ENCODE peak calls at places on chromosomes 2 and 18, in nine cellular contexts. One of them, this sample, is unnamed.

GRCh38 chr2:217398860-217399259 is 539.0 kb upstream of the TNP1 start:
- DNase-seq in non-pigmented ciliary epithelial cell: no peak
- DNase-seq in AG20443: no peak
- DNase-seq in GM03348: no peak
- DNase-seq in T-helper 1 cell: no peak
- DNase-seq in HTR-8/SVneo: no peak
- DNase-seq in GDM1: peak
- DNase-seq in breast epithelium: no peak
- DNase-seq in NCI-H146: no peak
- DNase-seq in this sample: no peak

GRCh38 chr2:11022064-11022463 is 110.3 kb downstream of the KCNF1 start:
- DNase-seq in GM03348: no peak
- DNase-seq in NCI-H146: peak
- DNase-seq in non-pigmented ciliary epithelial cell: no peak
- DNase-seq in GDM1: no peak
- DNase-seq in HTR-8/SVneo: no peak
- DNase-seq in breast epithelium: no peak
- DNase-seq in AG20443: no peak
- DNase-seq in T-helper 1 cell: no peak
- DNase-seq in this sample: no peak

GRCh38 chr18:21897811-21898210 is 157.2 kb downstream of the MIB1 start:
- DNase-seq in breast epithelium: no peak
- DNase-seq in non-pigmented ciliary epithelial cell: peak
- DNase-seq in NCI-H146: peak
- DNase-seq in GM03348: peak
- DNase-seq in HTR-8/SVneo: peak
- DNase-seq in GDM1: peak
- DNase-seq in AG20443: peak
- DNase-seq in T-helper 1 cell: no peak
- DNase-seq in this sample: no peak

GRCh38 chr2:31413876-31414550 is 529 bp downstream of the XDH start:
- DNase-seq in non-pigmented ciliary epithelial cell: no peak
- DNase-seq in GM03348: no peak
- DNase-seq in breast epithelium: no peak
- DNase-seq in HTR-8/SVneo: no peak
- DNase-seq in AG20443: no peak
- DNase-seq in T-helper 1 cell: no peak
- DNase-seq in NCI-H146: no peak
- DNase-seq in GDM1: no peak
- DNase-seq in this sample: no peak

GRCh38 chr18:58102875-58103274 is 58.8 kb downstream of the NEDD4L start:
- DNase-seq in GDM1: no peak
- DNase-seq in HTR-8/SVneo: no peak
- DNase-seq in AG20443: no peak
- DNase-seq in GM03348: no peak
- DNase-seq in breast epithelium: no peak
- DNase-seq in T-helper 1 cell: no peak
- DNase-seq in non-pigmented ciliary epithelial cell: no peak
- DNase-seq in NCI-H146: no peak
- DNase-seq in this sample: no peak

GRCh38 chr2:157032019-157032418 is 225.5 kb upstream of the GALNT5 start:
- DNase-seq in HTR-8/SVneo: peak
- DNase-seq in AG20443: peak
- DNase-seq in non-pigmented ciliary epithelial cell: peak
- DNase-seq in GM03348: peak
- DNase-seq in breast epithelium: no peak
- DNase-seq in GDM1: no peak
- DNase-seq in T-helper 1 cell: no peak
- DNase-seq in NCI-H146: no peak
- DNase-seq in this sample: no peak

GRCh38 chr2:62713837-62714236 is 8.3 kb downstream of the EHBP1 start:
- DNase-seq in AG20443: no peak
- DNase-seq in NCI-H146: no peak
- DNase-seq in non-pigmented ciliary epithelial cell: no peak
- DNase-seq in HTR-8/SVneo: no peak
- DNase-seq in GM03348: no peak
- DNase-seq in breast epithelium: no peak
- DNase-seq in T-helper 1 cell: no peak
- DNase-seq in GDM1: no peak
- DNase-seq in this sample: no peak

GRCh38 chr18:68397241-68398035 is 317.5 kb downstream of the TMX3 start:
- DNase-seq in HTR-8/SVneo: no peak
- DNase-seq in GDM1: no peak
- DNase-seq in NCI-H146: no peak
- DNase-seq in GM03348: no peak
- DNase-seq in AG20443: no peak
- DNase-seq in non-pigmented ciliary epithelial cell: no peak
- DNase-seq in T-helper 1 cell: no peak
- DNase-seq in breast epithelium: no peak
- DNase-seq in this sample: no peak

GRCh38 chr18:23824704-23825103 is 135.5 kb downstream of the LAMA3 start:
- DNase-seq in NCI-H146: no peak
- DNase-seq in GDM1: no peak
- DNase-seq in breast epithelium: no peak
- DNase-seq in T-helper 1 cell: no peak
- DNase-seq in non-pigmented ciliary epithelial cell: no peak
- DNase-seq in HTR-8/SVneo: no peak
- DNase-seq in AG20443: no peak
- DNase-seq in GM03348: no peak
- DNase-seq in this sample: no peak

GRCh38 chr2:222733846-222734689 is 62.6 kb downstream of the MOGAT1 start:
- DNase-seq in GDM1: no peak
- DNase-seq in breast epithelium: peak
- DNase-seq in HTR-8/SVneo: no peak
- DNase-seq in non-pigmented ciliary epithelial cell: no peak
- DNase-seq in GM03348: peak
- DNase-seq in NCI-H146: no peak
- DNase-seq in AG20443: peak
- DNase-seq in T-helper 1 cell: no peak
- DNase-seq in this sample: no peak

GRCh38 chr2:117832905-117833613 is 18.6 kb downstream of the DDX18 start:
- DNase-seq in GM03348: peak
- DNase-seq in GDM1: no peak
- DNase-seq in HTR-8/SVneo: peak
- DNase-seq in non-pigmented ciliary epithelial cell: no peak
- DNase-seq in AG20443: peak
- DNase-seq in breast epithelium: no peak
- DNase-seq in NCI-H146: no peak
- DNase-seq in T-helper 1 cell: no peak
- DNase-seq in this sample: peak

GRCh38 chr18:45164551-45164950 is 450.7 kb upstream of the SLC14A2 start:
- DNase-seq in NCI-H146: no peak
- DNase-seq in HTR-8/SVneo: no peak
- DNase-seq in breast epithelium: no peak
- DNase-seq in GM03348: peak
- DNase-seq in T-helper 1 cell: no peak
- DNase-seq in non-pigmented ciliary epithelial cell: no peak
- DNase-seq in GDM1: no peak
- DNase-seq in AG20443: peak
- DNase-seq in this sample: no peak